ENCODE peak calls at places on chromosomes 3 and 15, in six cellular contexts. One of them, this sample, is unnamed.

GRCh38 chr3:196016485-196016884 is 65.4 kb downstream of the TFRC start:
- DNase-seq in GM12864: no peak
- DNase-seq in fibroblast of pulmonary artery: peak; percentile 58
- DNase-seq in breast epithelium: no peak
- DNase-seq in choroid plexus epithelial cell: peak; percentile 83
- DNase-seq in OCI-LY7: no peak
- DNase-seq in this sample: no peak

GRCh38 chr15:100880139-100880896 is 687 bp downstream of the ALDH1A3 start:
- DNase-seq in OCI-LY7: no peak
- DNase-seq in choroid plexus epithelial cell: peak; percentile 18
- DNase-seq in breast epithelium: no peak
- DNase-seq in GM12864: no peak
- DNase-seq in fibroblast of pulmonary artery: peak; percentile 45
- DNase-seq in this sample: no peak

GRCh38 chr3:188299713-188300112 is 145.8 kb downstream of the LPP start:
- DNase-seq in GM12864: no peak
- DNase-seq in OCI-LY7: no peak
- DNase-seq in choroid plexus epithelial cell: no peak
- DNase-seq in fibroblast of pulmonary artery: no peak
- DNase-seq in breast epithelium: no peak
- DNase-seq in this sample: no peak

GRCh38 chr3:50230833-50231125 is 5.2 kb upstream of the GNAI2 start:
- DNase-seq in breast epithelium: no peak
- DNase-seq in GM12864: no peak
- DNase-seq in OCI-LY7: no peak
- DNase-seq in fibroblast of pulmonary artery: peak; percentile 30
- DNase-seq in choroid plexus epithelial cell: no peak
- DNase-seq in this sample: no peak

GRCh38 chr3:50474717-50475116 is 28.7 kb downstream of the CACNA2D2 start:
- DNase-seq in fibroblast of pulmonary artery: peak; percentile 41
- DNase-seq in GM12864: no peak
- DNase-seq in choroid plexus epithelial cell: peak; percentile 63
- DNase-seq in breast epithelium: no peak
- DNase-seq in OCI-LY7: no peak
- DNase-seq in this sample: no peak

GRCh38 chr15:22979069-22979698 is 984 bp downstream of the CYFIP1 start:
- DNase-seq in GM12864: no peak
- DNase-seq in fibroblast of pulmonary artery: peak; percentile 52
- DNase-seq in choroid plexus epithelial cell: peak; percentile 57
- DNase-seq in OCI-LY7: no peak
- DNase-seq in breast epithelium: peak; percentile 59
- DNase-seq in this sample: peak; percentile 36

GRCh38 chr3:106610362-106610997 is 741.7 kb upstream of the CBLB start:
- DNase-seq in breast epithelium: no peak
- DNase-seq in fibroblast of pulmonary artery: peak; percentile 22
- DNase-seq in choroid plexus epithelial cell: peak; percentile 49
- DNase-seq in OCI-LY7: no peak
- DNase-seq in GM12864: no peak
- DNase-seq in this sample: no peak

GRCh38 chr3:127204841-127205582 is 12.1 kb downstream of the PRR23E start:
- DNase-seq in breast epithelium: no peak
- DNase-seq in choroid plexus epithelial cell: no peak
- DNase-seq in fibroblast of pulmonary artery: no peak
- DNase-seq in OCI-LY7: no peak
- DNase-seq in GM12864: no peak
- DNase-seq in this sample: no peak

GRCh38 chr3:39146083-39146501 is 7.3 kb downstream of the CSRNP1 start:
- DNase-seq in fibroblast of pulmonary artery: no peak
- DNase-seq in choroid plexus epithelial cell: peak; percentile 50
- DNase-seq in GM12864: no peak
- DNase-seq in OCI-LY7: no peak
- DNase-seq in breast epithelium: no peak
- DNase-seq in this sample: no peak

GRCh38 chr15:47473857-47474256 is 243.4 kb upstream of the SEMA6D start:
- DNase-seq in breast epithelium: no peak
- DNase-seq in OCI-LY7: no peak
- DNase-seq in choroid plexus epithelial cell: no peak
- DNase-seq in fibroblast of pulmonary artery: peak; percentile 89
- DNase-seq in GM12864: no peak
- DNase-seq in this sample: no peak

GRCh38 chr15:62094398-62094797 is 27.6 kb downstream of the C2CD4A start:
- DNase-seq in breast epithelium: no peak
- DNase-seq in choroid plexus epithelial cell: no peak
- DNase-seq in OCI-LY7: no peak
- DNase-seq in fibroblast of pulmonary artery: no peak
- DNase-seq in GM12864: no peak
- DNase-seq in this sample: no peak

GRCh38 chr3:60594025-60594424 is 657.2 kb downstream of the FHIT start:
- DNase-seq in OCI-LY7: no peak
- DNase-seq in GM12864: no peak
- DNase-seq in fibroblast of pulmonary artery: peak; percentile 53
- DNase-seq in breast epithelium: peak; percentile 76
- DNase-seq in choroid plexus epithelial cell: peak; percentile 83
- DNase-seq in this sample: peak; percentile 60

GRCh38 chr3:5806192-5806591 is 618.7 kb downstream of the EDEM1 start:
- DNase-seq in fibroblast of pulmonary artery: no peak
- DNase-seq in GM12864: no peak
- DNase-seq in breast epithelium: no peak
- DNase-seq in choroid plexus epithelial cell: no peak
- DNase-seq in OCI-LY7: peak; percentile 8
- DNase-seq in this sample: no peak

GRCh38 chr3:52347716-52348635 is 31.9 kb downstream of the DNAH1 start:
- DNase-seq in fibroblast of pulmonary artery: no peak
- DNase-seq in OCI-LY7: no peak
- DNase-seq in GM12864: no peak
- DNase-seq in breast epithelium: no peak
- DNase-seq in choroid plexus epithelial cell: no peak
- DNase-seq in this sample: no peak

GRCh38 chr15:63465104-63465503 is 39.3 kb upstream of the USP3 start:
- DNase-seq in breast epithelium: no peak
- DNase-seq in choroid plexus epithelial cell: peak; percentile 55
- DNase-seq in fibroblast of pulmonary artery: peak; percentile 25
- DNase-seq in OCI-LY7: no peak
- DNase-seq in GM12864: no peak
- DNase-seq in this sample: no peak

GRCh38 chr15:61989698-61990097 is 70.5 kb downstream of the VPS13C start:
- DNase-seq in GM12864: no peak
- DNase-seq in fibroblast of pulmonary artery: peak; percentile 45
- DNase-seq in breast epithelium: no peak
- DNase-seq in choroid plexus epithelial cell: peak; percentile 19
- DNase-seq in OCI-LY7: no peak
- DNase-seq in this sample: no peak

GRCh38 chr3:101091489-101091888 is 98.3 kb upstream of the ABI3BP start:
- DNase-seq in GM12864: no peak
- DNase-seq in choroid plexus epithelial cell: peak; percentile 27
- DNase-seq in breast epithelium: no peak
- DNase-seq in fibroblast of pulmonary artery: no peak
- DNase-seq in OCI-LY7: no peak
- DNase-seq in this sample: no peak

DNA sequence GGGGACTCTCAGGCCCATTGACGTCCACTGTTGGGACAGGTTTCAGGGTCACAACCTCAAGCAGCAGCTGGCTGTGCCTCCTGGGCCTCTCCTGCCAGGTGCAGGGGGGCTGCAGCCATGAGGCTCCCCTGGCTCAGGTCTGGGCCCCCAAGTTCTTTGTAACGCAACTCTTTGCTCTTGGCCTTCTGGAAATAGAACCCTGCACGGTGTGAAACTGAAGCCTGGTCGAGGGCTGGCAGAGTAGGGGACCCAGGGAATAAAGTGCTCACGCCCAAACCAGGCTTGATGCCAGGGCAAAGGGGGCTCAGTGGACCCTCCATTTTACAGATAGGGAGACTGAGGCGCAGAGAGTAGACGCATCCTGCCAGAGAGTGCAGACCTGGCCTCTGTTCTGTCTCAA is 771 bp downstream of the CALML4 start:
- DNase-seq in choroid plexus epithelial cell: no peak
- DNase-seq in OCI-LY7: no peak
- DNase-seq in fibroblast of pulmonary artery: no peak
- DNase-seq in GM12864: no peak
- DNase-seq in breast epithelium: no peak
- DNase-seq in this sample: no peak
- TF ChIP-seq CTCF in choroid plexus epithelial cell: no peak
- TF ChIP-seq CTCF in OCI-LY7: no peak
- TF ChIP-seq CTCF in fibroblast of pulmonary artery: no peak
- TF ChIP-seq CTCF in GM12864: no peak
- TF ChIP-seq CTCF in breast epithelium: no peak
- TF ChIP-seq CTCF in this sample: no peak

GRCh38 chr15:91660174-91660649 is 193.3 kb upstream of the SLCO3A1 start:
- DNase-seq in GM12864: no peak
- DNase-seq in breast epithelium: no peak
- DNase-seq in choroid plexus epithelial cell: no peak
- DNase-seq in fibroblast of pulmonary artery: no peak
- DNase-seq in OCI-LY7: no peak
- DNase-seq in this sample: no peak
- TF ChIP-seq CTCF in GM12864: no peak
- TF ChIP-seq CTCF in breast epithelium: no peak
- TF ChIP-seq CTCF in choroid plexus epithelial cell: no peak
- TF ChIP-seq CTCF in fibroblast of pulmonary artery: no peak
- TF ChIP-seq CTCF in OCI-LY7: no peak
- TF ChIP-seq CTCF in this sample: no peak

GRCh38 chr15:75695206-75695605 is 17.4 kb downstream of the CSPG4 start:
- DNase-seq in OCI-LY7: peak; percentile 58
- DNase-seq in fibroblast of pulmonary artery: no peak
- DNase-seq in GM12864: no peak
- DNase-seq in choroid plexus epithelial cell: no peak
- DNase-seq in breast epithelium: no peak
- DNase-seq in this sample: no peak

GRCh38 chr15:75693501-75694240 is 19.0 kb downstream of the CSPG4 start:
- DNase-seq in fibroblast of pulmonary artery: peak; percentile 71
- DNase-seq in choroid plexus epithelial cell: peak; percentile 50
- DNase-seq in OCI-LY7: no peak
- DNase-seq in GM12864: no peak
- DNase-seq in breast epithelium: no peak
- DNase-seq in this sample: no peak

GRCh38 chr15:75696303-75696657 is 16.4 kb downstream of the CSPG4 start:
- DNase-seq in choroid plexus epithelial cell: no peak
- DNase-seq in breast epithelium: no peak
- DNase-seq in fibroblast of pulmonary artery: no peak
- DNase-seq in GM12864: peak; percentile 30
- DNase-seq in OCI-LY7: no peak
- DNase-seq in this sample: no peak

GRCh38 chr15:75695634-75696302 is 16.9 kb downstream of the CSPG4 start:
- DNase-seq in GM12864: no peak
- DNase-seq in OCI-LY7: peak; percentile 46
- DNase-seq in breast epithelium: no peak
- DNase-seq in choroid plexus epithelial cell: no peak
- DNase-seq in fibroblast of pulmonary artery: no peak
- DNase-seq in this sample: no peak

GRCh38 chr15:75694241-75695182 is 18.1 kb downstream of the CSPG4 start:
- DNase-seq in fibroblast of pulmonary artery: peak; percentile 95
- DNase-seq in OCI-LY7: peak; percentile 39
- DNase-seq in GM12864: no peak
- DNase-seq in choroid plexus epithelial cell: peak; percentile 94
- DNase-seq in breast epithelium: no peak
- DNase-seq in this sample: no peak
- TF ChIP-seq CTCF in fibroblast of pulmonary artery: peak; percentile 35
- TF ChIP-seq CTCF in OCI-LY7: peak; percentile 66
- TF ChIP-seq CTCF in GM12864: peak; percentile 57
- TF ChIP-seq CTCF in choroid plexus epithelial cell: peak; percentile 41
- TF ChIP-seq CTCF in breast epithelium: no peak
- TF ChIP-seq CTCF in this sample: no peak

DNA sequence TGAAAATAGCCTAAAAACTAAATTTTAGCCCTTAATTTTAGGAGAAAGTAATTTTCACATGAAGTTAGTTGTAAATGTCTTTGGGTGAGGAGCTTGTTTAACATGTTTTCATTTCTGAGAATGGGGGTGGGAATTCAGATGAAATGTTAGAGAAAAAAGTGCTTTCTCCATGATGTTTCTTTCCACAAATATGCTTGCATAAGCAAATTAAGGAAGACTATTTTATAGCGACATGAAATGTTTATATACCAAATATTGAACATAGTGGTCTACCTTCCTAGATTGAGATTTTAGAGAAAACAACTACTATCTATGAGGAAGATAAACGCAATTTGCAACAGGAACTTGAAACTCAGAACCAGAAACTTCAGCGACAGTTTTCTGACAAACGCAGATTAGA is 13.0 kb upstream of the RPLP1 start:
- DNase-seq in fibroblast of pulmonary artery: no peak
- DNase-seq in GM12864: no peak
- DNase-seq in choroid plexus epithelial cell: no peak
- DNase-seq in breast epithelium: no peak
- DNase-seq in OCI-LY7: no peak
- DNase-seq in this sample: no peak
- TF ChIP-seq CTCF in fibroblast of pulmonary artery: no peak
- TF ChIP-seq CTCF in GM12864: no peak
- TF ChIP-seq CTCF in choroid plexus epithelial cell: no peak
- TF ChIP-seq CTCF in breast epithelium: no peak
- TF ChIP-seq CTCF in OCI-LY7: no peak
- TF ChIP-seq CTCF in this sample: no peak

DNA sequence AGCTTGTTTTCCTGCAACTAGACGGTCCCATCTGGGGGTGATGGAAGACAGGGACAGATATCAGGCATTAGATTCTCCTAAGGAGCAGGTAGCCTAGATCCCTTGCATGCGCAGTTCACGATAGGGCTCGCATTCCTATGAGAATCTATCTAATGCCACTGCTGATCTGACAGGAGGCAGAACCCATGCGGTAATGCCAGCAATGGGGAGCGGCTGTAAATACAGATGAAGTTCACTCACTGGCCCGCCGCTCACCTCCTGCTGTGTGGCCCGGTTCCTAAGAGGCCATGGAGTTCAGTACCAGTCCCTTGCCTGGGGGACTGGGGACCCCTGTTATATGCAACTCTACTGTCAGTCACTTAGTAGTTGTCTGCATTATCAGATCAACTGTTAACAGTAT is 7.9 kb upstream of the DENND6A start:
- DNase-seq in choroid plexus epithelial cell: no peak
- DNase-seq in breast epithelium: no peak
- DNase-seq in fibroblast of pulmonary artery: no peak
- DNase-seq in GM12864: no peak
- DNase-seq in OCI-LY7: no peak
- DNase-seq in this sample: no peak
- TF ChIP-seq CTCF in choroid plexus epithelial cell: no peak
- TF ChIP-seq CTCF in breast epithelium: no peak
- TF ChIP-seq CTCF in fibroblast of pulmonary artery: no peak
- TF ChIP-seq CTCF in GM12864: no peak
- TF ChIP-seq CTCF in OCI-LY7: no peak
- TF ChIP-seq CTCF in this sample: no peak

GRCh38 chr3:14549256-14549931 is 9.3 kb upstream of the GRIP2 start:
- DNase-seq in breast epithelium: no peak
- DNase-seq in fibroblast of pulmonary artery: peak; percentile 11
- DNase-seq in choroid plexus epithelial cell: peak; percentile 32
- DNase-seq in GM12864: no peak
- DNase-seq in OCI-LY7: peak; percentile 40
- DNase-seq in this sample: no peak
- TF ChIP-seq CTCF in breast epithelium: no peak
- TF ChIP-seq CTCF in fibroblast of pulmonary artery: peak; percentile 32
- TF ChIP-seq CTCF in choroid plexus epithelial cell: peak; percentile 53
- TF ChIP-seq CTCF in GM12864: peak; percentile 45
- TF ChIP-seq CTCF in OCI-LY7: peak; percentile 71
- TF ChIP-seq CTCF in this sample: no peak

GRCh38 chr3:31562525-31562924 is 29.8 kb downstream of the STT3B start:
- DNase-seq in OCI-LY7: peak; percentile 23
- DNase-seq in choroid plexus epithelial cell: no peak
- DNase-seq in breast epithelium: no peak
- DNase-seq in fibroblast of pulmonary artery: no peak
- DNase-seq in GM12864: no peak
- DNase-seq in this sample: no peak
- TF ChIP-seq CTCF in OCI-LY7: no peak
- TF ChIP-seq CTCF in choroid plexus epithelial cell: no peak
- TF ChIP-seq CTCF in breast epithelium: no peak
- TF ChIP-seq CTCF in fibroblast of pulmonary artery: no peak
- TF ChIP-seq CTCF in GM12864: peak; percentile 1
- TF ChIP-seq CTCF in this sample: no peak